ENCODE peak calls at places on chromosomes 1 and 21, in eight cellular contexts. G, F, T, C, N, S, R and O are unnamed samples.

GRCh38 chr1:163896001-163896400 is 574.2 kb downstream of the NUF2 start:
- DNase-seq in T (no peak), C (no peak), G (no peak), R (no peak), F (no peak), N (no peak), S (no peak), O (no peak)

GRCh38 chr1:208256556-208256955 is 12.4 kb upstream of the PLXNA2 start:
- DNase-seq in R (no peak), T (no peak), F (no peak), N (no peak), S (no peak), G (no peak), C (no peak), O (no peak)

GRCh38 chr1:230394741-230395140 is 31.4 kb downstream of the PGBD5 start:
- DNase-seq in R (no peak), C (no peak), N (no peak), G (no peak), T (no peak), S (no peak), F (no peak), O (no peak)

GRCh38 chr1:167328762-167329483 is 108.2 kb downstream of the POU2F1 start:
- DNase-seq in N (no peak), G (no peak), R (peak; percentile 14), S (no peak), F (peak; percentile 0), C (peak; percentile 74), T (no peak), O (peak; percentile 30)

GRCh38 chr1:15123298-15123697 is 30.2 kb upstream of the TMEM51 start:
- DNase-seq in F (no peak), N (no peak), R (no peak), G (no peak), T (no peak), C (no peak), S (no peak), O (no peak)

GRCh38 chr1:179706339-179706941 is 36.7 kb upstream of the FAM163A start:
- DNase-seq in F (peak; percentile 67), C (peak; percentile 75), N (peak; percentile 69), G (peak; percentile 53), R (peak; percentile 51), S (peak; percentile 18), T (peak; percentile 68), O (peak; percentile 75)

GRCh38 chr21:35635261-35635660 is 425.1 kb downstream of the SETD4 start:
- DNase-seq in R (no peak), N (no peak), F (peak; percentile 94), S (no peak), C (no peak), G (no peak), T (no peak), O (peak; percentile 23)

GRCh38 chr1:229407206-229408026 is 26.5 kb downstream of the ACTA1 start:
- DNase-seq in N (no peak), F (no peak), G (no peak), T (no peak), S (no peak), C (no peak), R (no peak), O (no peak)

GRCh38 chr1:230849451-230850194 is 18.7 kb downstream of the C1orf198 start:
- DNase-seq in T (peak; percentile 93), C (no peak), G (no peak), F (peak; percentile 95), S (peak; percentile 58), R (peak; percentile 77), N (peak; percentile 80), O (no peak)

DNA sequence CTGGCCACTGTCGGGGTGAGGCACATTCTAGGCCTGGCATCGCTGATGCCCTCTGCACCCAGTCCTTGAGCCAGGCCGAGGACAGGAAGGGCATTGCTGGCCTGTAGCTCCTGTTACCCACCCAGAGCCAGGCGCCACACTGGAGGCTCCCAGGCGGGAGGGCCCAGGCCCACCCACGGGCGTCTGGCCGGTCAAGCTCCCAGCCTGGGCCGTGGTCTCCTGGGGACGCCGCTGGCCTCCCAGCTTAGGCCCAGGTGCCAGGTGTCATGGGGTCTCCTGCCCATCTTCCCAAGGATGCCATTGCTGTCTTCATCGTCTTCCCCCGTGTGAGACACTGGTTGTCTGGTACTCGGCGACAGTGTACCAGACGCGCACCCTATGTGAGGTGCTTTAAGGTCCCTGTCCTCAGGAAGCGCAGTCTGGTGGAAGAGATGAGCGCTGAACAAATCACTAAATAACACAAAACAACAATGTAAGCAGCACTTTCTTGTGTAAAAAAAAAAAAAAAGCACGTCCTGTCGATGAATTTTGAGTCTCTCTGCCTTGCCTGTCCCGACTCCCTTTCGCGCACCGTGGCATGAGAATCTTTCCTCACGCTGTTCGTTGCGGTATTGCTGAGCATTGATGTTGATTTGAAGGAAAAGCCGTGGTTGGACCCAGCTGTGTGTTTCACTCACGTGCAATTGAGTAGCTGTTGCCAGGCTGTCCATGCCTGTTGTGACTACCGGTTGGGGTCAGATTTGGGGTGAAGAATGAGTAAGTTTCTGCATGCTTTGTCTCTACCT is 27.0 kb upstream of the TRAPPC10 start:
- DNase-seq in T (no peak), C (no peak), N (no peak), F (peak; percentile 24), G (no peak), R (no peak), S (no peak), O (no peak)
- TF ChIP-seq POLR2A in T (no peak), C (no peak), N (no peak), F (no peak), G (no peak), R (no peak), S (no peak), O (no peak)

GRCh38 chr1:234726359-234726836 is 116.4 kb upstream of the IRF2BP2 start:
- DNase-seq in F (peak; percentile 29), S (no peak), T (peak; percentile 57), R (no peak), C (no peak), N (peak; percentile 43), G (no peak), O (no peak)

GRCh38 chr1:234725177-234726132 is 115.5 kb upstream of the IRF2BP2 start:
- DNase-seq in G (peak; percentile 68), N (peak; percentile 58), S (peak; percentile 50), C (no peak), F (no peak), T (peak; percentile 63), R (peak; percentile 65), O (peak; percentile 38)

GRCh38 chr1:234722267-234722704 is 112.3 kb upstream of the IRF2BP2 start:
- DNase-seq in G (no peak), T (no peak), S (no peak), R (no peak), C (peak; percentile 55), N (peak; percentile 48), F (no peak), O (no peak)

GRCh38 chr1:234722904-234723588 is 113.1 kb upstream of the IRF2BP2 start:
- DNase-seq in S (peak; percentile 87), G (peak; percentile 68), R (peak; percentile 90), T (peak; percentile 21), N (peak; percentile 87), C (peak; percentile 92), F (peak; percentile 87), O (peak; percentile 79)

DNA sequence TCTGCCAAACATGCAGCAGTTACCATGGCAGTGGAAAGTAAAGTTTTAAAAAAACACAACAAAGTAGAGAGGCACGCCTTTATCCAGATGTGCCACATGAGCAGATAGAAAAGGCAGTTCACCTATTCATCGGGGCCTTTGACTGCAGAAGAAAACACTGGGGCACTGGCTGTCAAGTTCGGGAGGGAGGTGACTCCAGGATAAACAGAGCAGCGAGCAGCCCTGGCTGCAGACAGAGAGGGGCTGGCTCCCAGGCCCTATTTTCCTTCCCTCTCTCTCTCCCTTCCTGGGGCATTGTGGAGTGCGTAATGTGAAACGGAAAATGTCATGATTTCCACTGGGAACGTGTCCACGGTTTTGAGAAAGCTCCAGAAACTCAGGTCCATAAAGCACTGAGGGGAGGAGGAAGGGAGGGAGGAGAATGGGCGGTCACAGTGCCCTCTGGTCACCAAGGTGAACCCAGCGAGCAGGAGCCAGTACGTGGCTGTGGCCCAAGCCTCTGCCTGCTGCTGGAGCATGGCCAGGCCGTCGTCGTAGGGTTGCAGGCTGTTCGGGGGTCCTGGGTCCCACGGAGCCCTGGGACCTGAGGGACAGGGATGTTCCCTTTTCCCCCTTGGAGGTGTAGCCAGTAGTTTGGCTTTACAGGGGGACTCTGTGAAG is 114.7 kb upstream of the IRF2BP2 start:
- DNase-seq in T (peak; percentile 99), S (no peak), N (no peak), F (no peak), C (no peak), R (peak; percentile 87), G (peak; percentile 82), O (no peak)
- TF ChIP-seq POLR2A in T (no peak), S (no peak), N (peak; percentile 46), F (peak; percentile 23), C (peak; percentile 27), R (peak; percentile 45), G (no peak), O (peak; percentile 63)

DNA sequence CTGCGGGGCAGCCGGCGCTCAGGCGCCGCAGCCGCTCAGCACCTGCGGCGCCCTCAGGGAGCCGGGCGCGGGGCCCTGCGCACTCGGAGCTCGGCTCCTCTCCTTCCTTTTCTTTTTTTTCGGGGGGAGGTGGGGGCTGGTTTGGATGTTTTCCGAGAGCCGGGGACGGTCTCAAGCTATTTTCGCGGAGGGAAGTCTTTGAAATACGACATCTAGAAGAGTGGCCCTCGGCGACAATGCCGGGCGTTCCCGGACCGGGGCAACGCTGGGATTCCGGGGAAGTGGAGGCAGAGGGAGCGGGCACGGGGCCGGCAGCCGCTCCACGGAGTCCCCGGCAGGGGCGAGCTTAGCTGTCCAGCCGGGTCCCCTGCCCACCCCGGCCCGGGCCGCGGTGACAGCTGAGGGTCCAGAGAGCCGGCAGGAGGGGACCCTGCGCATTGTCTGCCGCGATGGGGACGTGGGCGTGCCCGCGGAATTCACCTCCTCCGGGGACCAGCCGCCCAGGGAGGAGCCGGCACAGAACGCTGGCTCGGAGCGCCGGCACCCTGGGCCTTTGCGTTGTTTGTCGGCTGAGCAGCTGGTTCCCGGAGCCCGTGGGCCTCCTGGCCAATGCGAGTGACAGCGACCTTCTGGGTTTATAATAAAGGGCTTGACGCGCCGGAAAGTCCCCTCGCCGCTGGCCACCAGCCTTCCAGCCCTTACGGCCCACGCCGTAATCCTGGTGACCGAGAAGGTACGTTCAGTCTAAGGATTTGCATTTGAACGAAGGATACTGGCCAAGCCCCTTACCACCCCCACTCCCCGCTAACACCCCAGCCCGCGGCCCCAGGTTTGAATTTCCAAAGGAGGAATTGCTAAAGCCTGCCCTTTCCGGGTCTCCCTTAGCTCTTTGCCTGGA is 582 bp downstream of the SLC37A1 start:
- DNase-seq in F (no peak), N (no peak), R (peak; percentile 66), T (peak; percentile 22), C (peak; percentile 58), S (no peak), G (peak; percentile 76), O (no peak)
- TF ChIP-seq POLR2A in F (no peak), N (no peak), R (peak; percentile 72), T (no peak), C (no peak), S (no peak), G (no peak), O (no peak)

DNA sequence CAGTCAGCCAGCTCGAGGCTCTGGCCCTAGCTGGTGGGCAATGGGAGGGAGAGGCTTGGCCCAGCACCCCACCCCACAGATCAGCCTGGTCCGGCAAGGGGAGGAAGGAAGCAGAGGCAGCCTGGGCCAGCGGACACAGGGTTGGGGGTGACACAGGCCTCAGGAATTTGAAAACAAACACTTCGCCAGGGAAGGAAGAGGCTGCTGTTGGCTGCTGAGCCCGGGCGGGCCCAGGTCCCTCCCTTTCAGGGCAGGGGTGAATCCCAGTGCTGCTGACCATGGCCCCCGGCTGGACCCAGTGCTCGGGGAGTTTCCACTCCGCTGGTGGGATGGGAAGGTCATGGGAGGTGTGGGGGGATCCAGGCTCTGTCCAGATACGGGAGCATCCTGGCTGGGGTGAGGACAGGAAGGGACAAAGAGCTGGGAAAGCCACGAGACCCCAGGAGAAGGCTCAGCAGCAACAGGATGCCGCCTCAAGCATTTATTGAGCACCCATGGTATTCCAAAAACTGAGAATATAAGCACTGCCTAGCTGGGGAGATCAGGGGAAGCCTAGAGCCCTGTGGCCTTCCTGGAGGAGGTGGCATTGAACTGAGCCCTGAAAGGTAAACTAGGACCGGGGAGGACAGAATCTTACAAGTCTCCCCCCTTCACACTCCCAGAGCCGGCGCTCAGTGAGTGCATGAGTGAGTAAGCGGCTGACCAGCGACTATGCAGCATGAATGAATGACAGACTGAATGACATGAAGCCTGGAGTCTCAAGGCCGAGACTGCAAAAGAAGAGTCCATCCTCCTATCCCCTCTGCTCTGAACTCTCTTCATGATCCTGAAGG is 26.2 kb upstream of the EPHA2 start:
- DNase-seq in C (no peak), S (peak; percentile 87), F (peak; percentile 89), G (peak; percentile 86), R (peak; percentile 89), T (peak; percentile 96), N (peak; percentile 95), O (no peak)
- TF ChIP-seq POLR2A in C (no peak), S (no peak), F (no peak), G (no peak), R (peak; percentile 41), T (peak; percentile 85), N (peak; percentile 21), O (no peak)